ENCODE peak calls at places on chromosomes 6 and 20, in six cellular contexts. W, Z, C, F, M and S are unnamed samples.

GRCh38 chr20:7971536-7972285 is 31.5 kb upstream of the HAO1 start:
- DNase-seq in W (no peak), Z (no peak), C (no peak), F (no peak), M (no peak), S (no peak)

GRCh38 chr20:44112456-44112855 is 74.5 kb downstream of the JPH2 start:
- DNase-seq in W (no peak), Z (no peak), C (no peak), F (no peak), M (no peak), S (no peak)

GRCh38 chr20:50213531-50214106 is 23.0 kb downstream of the CEBPB start:
- DNase-seq in W (no peak), Z (no peak), C (no peak), F (no peak), M (no peak), S (no peak)

GRCh38 chr6:167683028-167683862 is 143.5 kb upstream of the AFDN start:
- DNase-seq in W (no peak), Z (no peak), C (no peak), F (peak; percentile 89), M (no peak), S (peak; percentile 75)

GRCh38 chr6:34745277-34746103 is 11.8 kb upstream of the SNRPC start:
- DNase-seq in W (no peak), Z (no peak), C (no peak), F (no peak), M (peak; percentile 2), S (no peak)

GRCh38 chr6:8219352-8219943 is 117.1 kb upstream of the EEF1E1 start:
- DNase-seq in W (peak; percentile 43), Z (peak; percentile 30), C (no peak), F (peak; percentile 61), M (peak; percentile 84), S (no peak)

GRCh38 chr6:47360388-47360787 is 50.7 kb upstream of the TNFRSF21 start:
- DNase-seq in W (no peak), Z (no peak), C (no peak), F (no peak), M (no peak), S (no peak)

GRCh38 chr6:46648869-46649488 is 3.6 kb downstream of the CYP39A1 start:
- DNase-seq in W (no peak), Z (no peak), C (no peak), F (no peak), M (no peak), S (no peak)

GRCh38 chr6:47157063-47157462 is 114.9 kb upstream of the ADGRF1 start:
- DNase-seq in W (no peak), Z (no peak), C (no peak), F (no peak), M (no peak), S (no peak)

GRCh38 chr20:39800111-39800510 is 838.0 kb downstream of the DHX35 start:
- DNase-seq in W (no peak), Z (no peak), C (no peak), F (peak; percentile 69), M (no peak), S (no peak)

GRCh38 chr20:20796766-20797415 is 84.4 kb upstream of the RALGAPA2 start:
- DNase-seq in W (no peak), Z (no peak), C (no peak), F (no peak), M (no peak), S (no peak)

GRCh38 chr6:44439270-44440045 is 52.0 kb downstream of the CDC5L start:
- DNase-seq in W (no peak), Z (no peak), C (no peak), F (peak; percentile 74), M (no peak), S (no peak)

GRCh38 chr6:143200035-143200770 is 139.5 kb downstream of the AIG1 start:
- DNase-seq in W (no peak), Z (no peak), C (no peak), F (no peak), M (no peak), S (no peak)

GRCh38 chr6:93036835-93037234 is 382.5 kb downstream of the EPHA7 start:
- DNase-seq in W (no peak), Z (no peak), C (no peak), F (peak; percentile 32), M (no peak), S (no peak)

GRCh38 chr20:20440473-20440872 is 72.6 kb downstream of the INSM1 start:
- DNase-seq in W (no peak), Z (no peak), C (no peak), F (no peak), M (peak; percentile 42), S (no peak)

GRCh38 chr20:41387433-41387832 is 20.8 kb upstream of the EMILIN3 start:
- DNase-seq in W (no peak), Z (peak; percentile 60), C (no peak), F (no peak), M (no peak), S (peak; percentile 44)

GRCh38 chr6:22921831-22922230 is 352.5 kb downstream of the HDGFL1 start:
- DNase-seq in W (no peak), Z (no peak), C (no peak), F (no peak), M (no peak), S (no peak)

GRCh38 chr6:96286503-96286902 is 235.1 kb upstream of the UFL1 start:
- DNase-seq in W (no peak), Z (no peak), C (no peak), F (no peak), M (no peak), S (no peak)

GRCh38 chr6:113437571-113437970 is 419.6 kb upstream of the MARCKS start:
- DNase-seq in W (no peak), Z (no peak), C (no peak), F (peak; percentile 29), M (no peak), S (no peak)

GRCh38 chr20:60236613-60237012 is 278.4 kb downstream of the CDH26 start:
- DNase-seq in W (no peak), Z (no peak), C (no peak), F (no peak), M (no peak), S (no peak)

GRCh38 chr20:54090230-54091119 is 20.1 kb upstream of the BCAS1 start:
- DNase-seq in W (no peak), Z (no peak), C (no peak), F (no peak), M (no peak), S (no peak)

GRCh38 chr6:10404107-10404798 is 10.6 kb downstream of the TFAP2A start:
- DNase-seq in W (peak; percentile 95), Z (peak; percentile 95), C (peak; percentile 52), F (peak; percentile 94), M (peak; percentile 99), S (peak; percentile 91)

GRCh38 chr6:119147101-119148053 is 68.9 kb upstream of the FAM184A start:
- DNase-seq in W (peak; percentile 81), Z (no peak), C (no peak), F (peak; percentile 98), M (no peak), S (peak; percentile 37)

GRCh38 chr20:55291251-55291650 is 714.1 kb downstream of the CBLN4 start:
- DNase-seq in W (no peak), Z (no peak), C (no peak), F (no peak), M (no peak), S (no peak)

GRCh38 chr6:80468398-80468797 is 361.9 kb downstream of the BCKDHB start:
- DNase-seq in W (no peak), Z (no peak), C (no peak), F (no peak), M (no peak), S (no peak)

GRCh38 chr6:151475653-151476523 is 17.9 kb upstream of the CCDC170 start:
- DNase-seq in W (no peak), Z (peak; percentile 29), C (no peak), F (peak; percentile 58), M (peak; percentile 30), S (no peak)

GRCh38 chr6:168455847-168456530 is 15.0 kb downstream of the SMOC2 start:
- DNase-seq in W (no peak), Z (no peak), C (no peak), F (no peak), M (no peak), S (no peak)

GRCh38 chr6:107894821-107895396 is 63.1 kb downstream of the SEC63 start:
- DNase-seq in W (no peak), Z (no peak), C (no peak), F (no peak), M (no peak), S (no peak)

GRCh38 chr6:12613819-12614218 is 102.7 kb upstream of the PHACTR1 start:
- DNase-seq in W (no peak), Z (no peak), C (no peak), F (no peak), M (no peak), S (no peak)

GRCh38 chr6:144758602-144759001 is 473.5 kb downstream of the UTRN start:
- DNase-seq in W (no peak), Z (no peak), C (no peak), F (peak; percentile 18), M (no peak), S (no peak)

GRCh38 chr6:167501831-167502385 is 177.0 kb downstream of the TTLL2 start:
- DNase-seq in W (no peak), Z (peak; percentile 54), C (no peak), F (peak; percentile 8), M (no peak), S (no peak)

GRCh38 chr6:89792881-89793280 is 26.7 kb downstream of the MDN1 start:
- DNase-seq in W (peak; percentile 60), Z (no peak), C (no peak), F (peak; percentile 34), M (no peak), S (no peak)